ENCODE peak calls at places on chromosomes 3 and 15, in five cellular contexts. S is HFF-Myc, E is fibroblast of lung, R is kidney epithelial cell, N is A549. I is an unnamed sample.
A peak's percentile ranks its signal among the peaks of the same experiment; 100 is the strongest.

GRCh38 chr3:123582315-123582714 is 2.5 kb downstream of the HACD2 start:
- DNase-seq in S (no peak), E (no peak), R (no peak), N (no peak), I (no peak)

GRCh38 chr15:23420806-23421575 is 26.1 kb downstream of the GOLGA6L2 start:
- DNase-seq in S (no peak), E (peak; percentile 9), R (no peak), N (no peak), I (no peak)

GRCh38 chr3:192413461-192413860 is 313.9 kb downstream of the FGF12 start:
- DNase-seq in S (no peak), E (no peak), R (no peak), N (peak; percentile 5), I (peak; percentile 16)

GRCh38 chr15:79629687-79630086 is 197.6 kb downstream of the MINAR1 start:
- DNase-seq in S (peak; percentile 43), E (peak; percentile 59), R (no peak), N (no peak), I (no peak)

GRCh38 chr3:169041677-169042171 is 621.8 kb downstream of the MECOM start:
- DNase-seq in S (peak; percentile 35), E (peak; percentile 84), R (peak; percentile 37), N (peak; percentile 15), I (peak; percentile 73)

GRCh38 chr3:101155828-101156227 is 162.6 kb upstream of the ABI3BP start:
- DNase-seq in S (no peak), E (peak; percentile 13), R (no peak), N (no peak), I (no peak)

GRCh38 chr3:78634316-78634715 is 1133.5 kb downstream of the ROBO1 start:
- DNase-seq in S (no peak), E (no peak), R (no peak), N (no peak), I (no peak)

GRCh38 chr3:192885374-192885773 is 32.3 kb downstream of the MB21D2 start:
- DNase-seq in S (no peak), E (no peak), R (no peak), N (no peak), I (no peak)

GRCh38 chr15:93107646-93108045 is 18.6 kb upstream of the RGMA start:
- DNase-seq in S (no peak), E (no peak), R (no peak), N (no peak), I (no peak)

GRCh38 chr3:56987238-56987932 is 73.1 kb upstream of the SPATA12 start:
- DNase-seq in S (no peak), E (no peak), R (no peak), N (no peak), I (no peak)

GRCh38 chr3:147915057-147915456 is 505.9 kb downstream of the ZIC1 start:
- DNase-seq in S (no peak), E (peak; percentile 47), R (no peak), N (no peak), I (no peak)

GRCh38 chr3:184656991-184657669 is 54.7 kb downstream of the MAGEF1 start:
- DNase-seq in S (no peak), E (no peak), R (peak; percentile 77), N (no peak), I (no peak)

GRCh38 chr3:151008699-151009098 is 36.2 kb upstream of the CLRN1 start:
- DNase-seq in S (peak; percentile 24), E (peak; percentile 70), R (no peak), N (peak; percentile 8), I (no peak)

GRCh38 chr3:185555101-185555501 is 2.7 kb upstream of the LIPH start:
- DNase-seq in S (no peak), E (no peak), R (no peak), N (no peak), I (no peak)

GRCh38 chr15:97082835-97083234 is 752.3 kb downstream of the NR2F2 start:
- DNase-seq in S (no peak), E (no peak), R (no peak), N (no peak), I (no peak)

GRCh38 chr3:36707623-36708409 is 56.5 kb downstream of the DCLK3 start:
- DNase-seq in S (peak; percentile 29), E (peak; percentile 47), R (no peak), N (peak; percentile 93), I (no peak)

GRCh38 chr3:11272913-11273574 is 847 bp downstream of the ATG7 start:
- DNase-seq in S (no peak), E (no peak), R (no peak), N (no peak), I (no peak)

GRCh38 chr15:74489518-74490338 is 28.8 kb upstream of the UBL7 start:
- DNase-seq in S (peak; percentile 19), E (peak; percentile 43), R (no peak), N (peak; percentile 58), I (no peak)

GRCh38 chr3:138937690-138938055 is 9.3 kb downstream of the FOXL2 start:
- DNase-seq in S (no peak), E (no peak), R (no peak), N (no peak), I (no peak)

GRCh38 chr15:98983333-98983732 is 24.3 kb downstream of the PGPEP1L start:
- DNase-seq in S (peak; percentile 56), E (peak; percentile 89), R (peak; percentile 38), N (peak; percentile 85), I (peak; percentile 37)

GRCh38 chr3:127970966-127971592 is 56.0 kb downstream of the KBTBD12 start:
- DNase-seq in S (peak; percentile 26), E (peak; percentile 67), R (peak; percentile 10), N (peak; percentile 46), I (no peak)

GRCh38 chr15:31131853-31132375 is 30.4 kb upstream of the TRPM1 start:
- DNase-seq in S (no peak), E (no peak), R (no peak), N (no peak), I (no peak)

GRCh38 chr15:85394552-85395333 is 14.3 kb downstream of the AKAP13 start:
- DNase-seq in S (no peak), E (no peak), R (no peak), N (no peak), I (no peak)

GRCh38 chr15:98903377-98904018 is 104.1 kb downstream of the PGPEP1L start:
- DNase-seq in S (no peak), E (peak; percentile 73), R (no peak), N (peak; percentile 47), I (peak; percentile 20)

GRCh38 chr3:122880624-122881023 is 85.8 kb downstream of the SLC49A4 start:
- DNase-seq in S (no peak), E (no peak), R (no peak), N (no peak), I (no peak)

GRCh38 chr3:38618343-38618742 is 31.1 kb downstream of the SCN5A start:
- DNase-seq in S (no peak), E (no peak), R (no peak), N (no peak), I (no peak)

GRCh38 chr3:23575697-23576096 is 230.1 kb upstream of the UBE2E1 start:
- DNase-seq in S (no peak), E (peak; percentile 70), R (no peak), N (no peak), I (no peak)

GRCh38 chr3:79369306-79369705 is 398.5 kb downstream of the ROBO1 start:
- DNase-seq in S (peak; percentile 20), E (peak; percentile 44), R (no peak), N (no peak), I (no peak)

GRCh38 chr15:33547876-33548275 is 237.1 kb downstream of the RYR3 start:
- DNase-seq in S (peak; percentile 9), E (peak; percentile 45), R (peak; percentile 41), N (no peak), I (no peak)

GRCh38 chr3:133838296-133838789 is 32.7 kb downstream of the SRPRB start:
- DNase-seq in S (no peak), E (no peak), R (no peak), N (no peak), I (no peak)

DNA sequence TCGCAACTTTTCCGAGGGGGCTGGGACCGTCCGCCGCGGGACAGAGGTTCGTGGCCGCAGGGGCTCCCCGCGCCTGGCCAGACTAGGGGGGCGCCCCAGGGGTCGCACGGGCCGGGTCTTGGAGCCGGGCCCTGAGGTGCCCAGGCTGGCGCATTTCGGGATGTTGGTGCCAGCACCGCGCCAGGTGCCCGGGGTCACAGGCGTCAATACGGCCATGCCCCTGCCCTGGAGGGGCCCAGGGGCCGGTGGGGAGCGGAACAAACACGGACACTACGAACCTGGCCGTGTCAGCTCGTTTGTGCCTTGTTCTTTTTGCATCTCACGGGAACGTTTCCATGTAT is 366 bp downstream of the TM6SF1 start:
- DNase-seq in S (no peak), E (no peak), R (no peak), N (no peak), I (no peak)
- H3K4me3 ChIP-seq in S (peak overlapping the region; percentile 38), E (peak overlapping the region; percentile 55), R (peak overlapping the region; percentile 37), N (peak overlapping the region; percentile 68), I (peak overlapping the region; percentile 40)

GRCh38 chr3:12536423-12536822 is 8.9 kb downstream of the MKRN2OS start:
- DNase-seq in S (no peak), E (peak; percentile 54), R (no peak), N (no peak), I (no peak)
- TF ChIP-seq CTCF in S (no peak), E (peak; percentile 43), R (no peak), N (no peak), I (peak; percentile 10)

GRCh38 chr15:100972975-100973350 is 53.8 kb downstream of the LRRK1 start:
- DNase-seq in S (no peak), E (no peak), R (no peak), N (no peak), I (no peak)
- H3K4me3 ChIP-seq in S (no peak overlapping the region), E (no peak overlapping the region), R (peak overlapping the region; percentile 44), N (no peak overlapping the region), I (peak overlapping the region; percentile 58)

GRCh38 chr15:40766906-40767837 is 2.6 kb upstream of the C15orf62 start:
- DNase-seq in S (no peak), E (peak; percentile 29), R (no peak), N (no peak), I (no peak)

GRCh38 chr15:40764766-40765136 is 883 bp downstream of the GCHFR start:
- DNase-seq in S (no peak), E (no peak), R (no peak), N (no peak), I (no peak)

GRCh38 chr15:40762919-40763800 is 708 bp upstream of the GCHFR start:
- DNase-seq in S (no peak), E (peak; percentile 47), R (no peak), N (no peak), I (no peak)

GRCh38 chr15:40766194-40766830 is 2.4 kb downstream of the GCHFR start:
- DNase-seq in S (no peak), E (no peak), R (no peak), N (no peak), I (no peak)

DNA sequence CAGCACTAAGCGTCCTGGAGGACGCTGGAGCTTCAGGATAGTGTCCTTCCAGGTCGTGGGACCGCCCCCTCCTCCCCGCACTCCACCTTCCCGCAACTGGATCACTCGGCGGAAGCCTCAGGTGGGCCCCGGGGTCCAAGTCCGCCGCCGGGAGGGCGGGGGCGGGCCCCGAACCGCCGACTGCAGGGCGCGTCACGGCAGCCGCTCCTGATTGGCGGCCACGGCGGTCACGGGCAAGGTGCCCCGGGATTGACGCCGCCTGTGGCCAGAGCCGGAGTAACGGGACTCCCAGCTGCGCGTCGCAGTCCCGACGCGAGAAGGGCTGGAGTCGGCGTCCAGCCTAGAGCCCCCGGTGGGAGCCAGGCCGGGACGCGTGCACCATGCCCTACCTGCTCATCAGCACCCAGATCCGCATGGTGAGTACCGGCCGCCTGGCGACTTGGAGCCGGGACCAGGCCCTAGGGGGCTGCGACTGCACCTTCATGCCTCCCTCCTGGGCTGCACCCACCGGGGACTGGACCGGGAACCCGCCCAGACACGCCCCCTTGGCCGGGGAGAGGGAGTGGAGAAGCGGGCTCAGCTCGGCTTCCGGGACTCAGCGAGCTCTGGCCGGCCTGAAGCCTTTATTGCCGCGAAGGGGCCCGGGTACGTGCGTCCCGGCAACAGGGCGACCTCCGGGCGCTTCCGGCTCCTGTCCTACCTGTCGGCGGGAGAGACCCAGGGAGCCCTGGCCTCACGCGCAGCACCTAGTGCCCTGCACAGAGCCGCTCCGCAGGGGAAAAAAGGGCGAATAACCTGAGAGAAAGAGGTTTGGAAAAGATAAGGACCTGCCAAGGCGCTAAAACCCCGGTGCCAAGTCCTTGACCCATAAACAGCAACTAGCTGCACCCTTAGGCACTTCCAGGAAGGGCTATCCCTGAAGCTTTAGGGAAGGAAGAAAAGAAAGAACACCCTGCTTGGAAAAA is at the start of gene GCHFR:
- DNase-seq in S (no peak), E (peak; percentile 49), R (no peak), N (peak; percentile 67), I (no peak)
- TF ChIP-seq CTCF in S (peak; percentile 8), E (peak; percentile 19), R (peak; percentile 13), N (peak; percentile 20), I (peak; percentile 29)

I was measured in epithelial cell of proximal tubule.